ENCODE peak calls at places on chromosomes 11 and 22, in five cellular contexts. C is cardiac fibroblast, B is heart left ventricle, A is tibial nerve, R is colonic mucosa. H is an unnamed sample.

GRCh38 chr11:115452245-115452644 is 52.0 kb downstream of the CADM1 start:
- DNase-seq in C (no peak), B (no peak), A (no peak), R (peak; percentile 22), H (no peak)

GRCh38 chr11:60937811-60938210 is 13.6 kb downstream of the TMEM132A start:
- DNase-seq in C (no peak), B (peak; percentile 39), A (no peak), R (no peak), H (no peak)

GRCh38 chr11:64285885-64286800 is 495 bp downstream of the GPR137 start:
- DNase-seq in C (no peak), B (no peak), A (no peak), R (no peak), H (no peak)

GRCh38 chr22:44755000-44755399 is 2.6 kb downstream of the ARHGAP8 start:
- DNase-seq in C (no peak), B (no peak), A (no peak), R (peak; percentile 51), H (no peak)

GRCh38 chr11:121199516-121199915 is 93.1 kb upstream of the SC5D start:
- DNase-seq in C (no peak), B (no peak), A (no peak), R (no peak), H (no peak)

GRCh38 chr11:10041337-10041736 is 252.7 kb downstream of the SBF2 start:
- DNase-seq in C (no peak), B (no peak), A (no peak), R (no peak), H (no peak)

GRCh38 chr11:13277719-13278619 is at the start of gene BMAL1:
- DNase-seq in C (peak; percentile 14), B (peak; percentile 87), A (no peak), R (peak; percentile 76), H (peak; percentile 37)

GRCh38 chr22:20107951-20108756 is 7.8 kb upstream of the RANBP1 start:
- DNase-seq in C (no peak), B (peak; percentile 48), A (no peak), R (no peak), H (no peak)

GRCh38 chr22:46336119-46337078 is 885 bp downstream of the TRMU start:
- DNase-seq in C (peak; percentile 27), B (peak; percentile 67), A (no peak), R (peak; percentile 43), H (no peak)

GRCh38 chr11:126332221-126332711 is 23.2 kb upstream of the ST3GAL4 start:
- DNase-seq in C (peak; percentile 90), B (peak; percentile 88), A (peak; percentile 58), R (peak; percentile 54), H (peak; percentile 58)

GRCh38 chr22:22460635-22461034 is 47.9 kb downstream of the ZNF280B start:
- DNase-seq in C (peak; percentile 33), B (no peak), A (no peak), R (no peak), H (no peak)

GRCh38 chr22:40499187-40499753 is 128.9 kb downstream of the SGSM3 start:
- DNase-seq in C (peak; percentile 96), B (no peak), A (no peak), R (no peak), H (no peak)

GRCh38 chr11:86459682-86460460 is 85.2 kb downstream of the CCDC81 start:
- DNase-seq in C (peak; percentile 97), B (peak; percentile 72), A (peak; percentile 44), R (no peak), H (peak; percentile 55)

GRCh38 chr22:35821654-35822053 is 104.0 kb downstream of the APOL5 start:
- DNase-seq in C (no peak), B (no peak), A (no peak), R (peak; percentile 44), H (no peak)

GRCh38 chr11:2211113-2211971 is 39.7 kb upstream of the TH start:
- DNase-seq in C (no peak), B (no peak), A (no peak), R (peak; percentile 78), H (no peak)

GRCh38 chr22:47626428-47627390 is 864.3 kb downstream of the TBC1D22A start:
- DNase-seq in C (no peak), B (no peak), A (no peak), R (no peak), H (no peak)

GRCh38 chr22:39242389-39242808 is 2.4 kb downstream of the PDGFB start:
- DNase-seq in C (no peak), B (peak; percentile 70), A (no peak), R (no peak), H (no peak)

GRCh38 chr11:109041876-109042275 is 377.0 kb downstream of the DDX10 start:
- DNase-seq in C (no peak), B (no peak), A (no peak), R (no peak), H (no peak)

GRCh38 chr11:47551086-47551485 is 1.8 kb downstream of the CELF1 start:
- DNase-seq in C (peak; percentile 44), B (no peak), A (no peak), R (no peak), H (no peak)

GRCh38 chr11:45058344-45058743 is 88.1 kb upstream of the PRDM11 start:
- DNase-seq in C (no peak), B (no peak), A (peak; percentile 26), R (no peak), H (no peak)

GRCh38 chr11:128513915-128514681 is 73.3 kb downstream of the ETS1 start:
- DNase-seq in C (peak; percentile 38), B (no peak), A (no peak), R (no peak), H (no peak)

GRCh38 chr11:117657801-117658200 is 139.2 kb downstream of the DSCAML1 start:
- DNase-seq in C (no peak), B (no peak), A (no peak), R (no peak), H (no peak)

GRCh38 chr11:126146454-126147192 is 64.8 kb downstream of the RPUSD4 start:
- DNase-seq in C (no peak), B (no peak), A (no peak), R (no peak), H (no peak)

GRCh38 chr11:72039108-72039850 is 40.6 kb downstream of the IL18BP start:
- DNase-seq in C (peak; percentile 28), B (no peak), A (no peak), R (peak; percentile 90), H (no peak)

GRCh38 chr11:28250192-28250591 is 142.0 kb downstream of the METTL15 start:
- DNase-seq in C (no peak), B (no peak), A (no peak), R (no peak), H (no peak)

GRCh38 chr11:111922803-111923202 is 4.1 kb downstream of the C11orf52 start:
- DNase-seq in C (peak; percentile 89), B (no peak), A (peak; percentile 99), R (peak; percentile 51), H (no peak)

GRCh38 chr11:108368134-108368533 is 99.2 kb downstream of the C11orf65 start:
- DNase-seq in C (peak; percentile 50), B (no peak), A (no peak), R (no peak), H (no peak)

GRCh38 chr11:117861151-117862018 is 15.1 kb downstream of the FXYD6 start:
- DNase-seq in C (no peak), B (peak; percentile 77), A (no peak), R (no peak), H (no peak)

GRCh38 chr11:13929551-13929950 is 33.0 kb upstream of the SPON1 start:
- DNase-seq in C (no peak), B (no peak), A (no peak), R (no peak), H (no peak)

GRCh38 chr11:35236667-35237003 is 97.7 kb downstream of the CD44 start:
- DNase-seq in C (peak; percentile 71), B (no peak), A (no peak), R (no peak), H (no peak)

GRCh38 chr11:20163778-20164133 is 3.5 kb upstream of the DBX1 start:
- DNase-seq in C (no peak), B (no peak), A (no peak), R (no peak), H (no peak)

GRCh38 chr11:68896171-68896959 is 7.3 kb downstream of the MRPL21 start:
- DNase-seq in C (no peak), B (no peak), A (no peak), R (no peak), H (no peak)

GRCh38 chr22:27723150-27723549 is 78.4 kb downstream of the MN1 start:
- DNase-seq in C (no peak), B (no peak), A (no peak), R (no peak), H (no peak)
- TF ChIP-seq CTCF in C (peak; percentile 3), B (peak; percentile 20), A (no peak), R (no peak), H (no peak)

GRCh38 chr11:82176945-82177344 is 556.7 kb downstream of the FAM181B start:
- DNase-seq in C (no peak), B (no peak), A (no peak), R (no peak), H (no peak)

GRCh38 chr11:82176365-82176764 is 557.3 kb downstream of the FAM181B start:
- DNase-seq in C (no peak), B (no peak), A (no peak), R (no peak), H (no peak)

DNA sequence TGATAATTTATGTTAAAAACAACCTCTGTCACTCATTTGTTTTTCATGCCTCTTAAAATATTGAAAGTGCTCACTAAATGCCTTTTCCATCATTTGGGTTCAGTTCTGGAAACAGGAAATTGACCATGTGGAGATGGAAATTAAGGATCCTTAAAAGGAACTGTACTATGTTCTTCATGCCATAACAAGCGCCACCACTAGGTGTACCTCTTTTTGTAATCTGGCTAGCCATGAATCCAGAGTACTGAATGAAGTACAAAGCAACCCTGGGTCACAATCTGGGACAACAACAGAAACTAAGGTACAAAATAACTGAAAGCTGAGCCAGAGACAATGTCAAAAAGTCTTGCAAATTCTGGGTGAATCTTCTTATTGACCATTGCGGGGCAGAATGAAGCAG is 559.1 kb downstream of the FAM181B start:
- DNase-seq in C (no peak), B (no peak), A (no peak), R (no peak), H (no peak)
- TF ChIP-seq CTCF in C (peak; percentile 31), B (no peak), A (no peak), R (no peak), H (no peak)

DNA sequence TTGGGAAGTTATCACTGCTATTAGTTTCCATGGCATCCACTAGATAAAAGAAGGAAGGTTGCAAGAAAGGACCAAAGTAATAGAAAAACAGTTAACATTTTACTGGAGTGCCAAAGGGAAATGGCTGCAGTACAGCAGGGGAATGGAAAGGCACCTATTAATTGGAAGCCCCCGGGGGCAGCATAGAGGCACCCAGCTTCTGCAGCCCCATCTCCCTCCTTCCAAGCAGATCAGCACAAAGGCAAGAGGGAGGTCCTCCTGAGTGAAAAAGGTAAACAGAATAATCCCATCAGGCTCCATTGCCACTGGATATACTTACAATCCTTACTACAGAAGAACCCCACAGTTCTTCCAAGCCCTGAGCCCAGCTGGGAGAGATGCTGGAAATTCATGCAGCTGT is 887.1 kb downstream of the DLG2 start:
- DNase-seq in C (no peak), B (no peak), A (no peak), R (no peak), H (no peak)
- TF ChIP-seq CTCF in C (no peak), B (no peak), A (no peak), R (no peak), H (no peak)

DNA sequence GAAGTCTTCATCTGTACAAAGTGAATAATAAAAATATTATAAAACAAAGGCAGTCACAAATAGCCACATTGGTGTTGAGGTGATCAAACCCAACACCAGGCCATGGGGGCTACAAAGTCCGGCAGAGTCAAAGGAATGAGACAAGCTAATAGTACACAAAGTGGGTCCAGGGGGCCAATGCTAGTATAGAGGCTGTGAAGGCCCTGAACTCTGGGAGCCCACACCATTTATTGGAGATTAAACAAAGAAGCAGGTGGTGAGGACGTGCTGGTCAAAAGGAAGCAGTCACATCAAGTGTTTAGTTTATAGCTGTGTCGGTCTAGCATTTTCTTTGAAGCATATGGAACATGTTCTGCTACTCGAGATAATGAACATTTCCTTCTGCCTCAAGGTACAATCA is 58.6 kb upstream of the CCT8L2 start:
- DNase-seq in C (no peak), B (no peak), A (no peak), R (no peak), H (no peak)
- TF ChIP-seq CTCF in C (no peak), B (no peak), A (no peak), R (no peak), H (no peak)